ENCODE peak calls at places on chromosomes 2 and 18, in eight cellular contexts. G, T, O, F, Z, W, R and V are unnamed samples.

GRCh38 chr18:33761363-33761762 is 183.3 kb downstream of the ASXL3 start:
- DNase-seq in F (peak), T (no peak), W (no peak), Z (no peak), G (no peak), R (no peak), O (peak), V (no peak)

GRCh38 chr2:24259316-24259715 is 84.5 kb downstream of the FAM228A start:
- DNase-seq in G (no peak), Z (no peak), O (no peak), T (no peak), F (no peak), W (no peak), R (no peak), V (no peak)

GRCh38 chr2:96404446-96405373 is 69.1 kb downstream of the NCAPH start:
- DNase-seq in F (no peak), G (no peak), R (no peak), O (peak), Z (no peak), W (no peak), T (no peak), V (no peak)

GRCh38 chr18:76972838-76973237 is 150.5 kb downstream of the ZNF236 start:
- DNase-seq in T (no peak), Z (no peak), O (no peak), W (no peak), F (no peak), R (no peak), G (no peak), V (no peak)

GRCh38 chr18:46809145-46809544 is 52.3 kb upstream of the ST8SIA5 start:
- DNase-seq in Z (no peak), W (no peak), G (no peak), F (no peak), T (no peak), O (no peak), R (no peak), V (no peak)

GRCh38 chr2:185402474-185402873 is 336.1 kb upstream of the FSIP2 start:
- DNase-seq in W (no peak), T (no peak), G (no peak), R (no peak), O (no peak), Z (no peak), F (no peak), V (no peak)

GRCh38 chr2:124678043-124678442 is 653.0 kb downstream of the CNTNAP5 start:
- DNase-seq in W (peak), G (no peak), R (no peak), Z (no peak), T (no peak), F (no peak), O (no peak), V (no peak)

GRCh38 chr18:9436176-9436575 is 39.1 kb upstream of the RALBP1 start:
- DNase-seq in G (no peak), O (no peak), R (no peak), T (no peak), Z (no peak), W (no peak), F (no peak), V (no peak)

GRCh38 chr2:207847807-207848544 is 78.3 kb upstream of the FZD5 start:
- DNase-seq in G (no peak), O (peak), Z (no peak), W (peak), T (no peak), F (no peak), R (peak), V (no peak)

GRCh38 chr2:68536000-68536399 is 68.6 kb downstream of the APLF start:
- DNase-seq in W (no peak), O (no peak), G (no peak), R (no peak), F (no peak), Z (peak), T (no peak), V (no peak)

GRCh38 chr2:217919781-217920351 is 82.9 kb downstream of the TNS1 start:
- DNase-seq in G (no peak), T (no peak), W (peak), O (peak), F (peak), Z (no peak), R (peak), V (no peak)

GRCh38 chr18:79360933-79361332 is 34.8 kb upstream of the NFATC1 start:
- DNase-seq in Z (no peak), R (no peak), F (no peak), T (no peak), G (no peak), W (no peak), O (no peak), V (no peak)

GRCh38 chr18:8175486-8176061 is 433.7 kb upstream of the RAB12 start:
- DNase-seq in R (no peak), Z (no peak), W (no peak), T (no peak), G (no peak), O (no peak), F (no peak), V (no peak)

GRCh38 chr2:189933041-189933440 is 129.5 kb downstream of the MSTN start:
- DNase-seq in O (no peak), Z (no peak), W (no peak), F (no peak), R (no peak), T (no peak), G (no peak), V (no peak)

GRCh38 chr2:100291152-100291970 is 30.9 kb downstream of the LONRF2 start:
- DNase-seq in T (peak), G (peak), O (peak), R (peak), Z (peak), F (peak), W (peak), V (peak)

GRCh38 chr2:43180901-43181300 is 45.5 kb downstream of the ZFP36L2 start:
- DNase-seq in Z (no peak), O (no peak), R (no peak), T (no peak), W (no peak), G (no peak), F (no peak), V (no peak)

GRCh38 chr2:71684226-71685072 is 231.1 kb downstream of the DYSF start:
- DNase-seq in G (no peak), T (no peak), F (no peak), O (no peak), Z (no peak), R (no peak), W (no peak), V (no peak)

GRCh38 chr2:46778516-46778915 is 137.1 kb downstream of the MCFD2 start:
- DNase-seq in F (no peak), R (no peak), G (no peak), O (no peak), T (no peak), Z (no peak), W (no peak), V (no peak)

GRCh38 chr2:54772531-54772930 is 49.1 kb downstream of the EML6 start:
- DNase-seq in F (no peak), O (peak), G (no peak), Z (no peak), R (peak), W (no peak), T (no peak), V (no peak)

GRCh38 chr2:150127995-150128394 is 359.5 kb downstream of the RND3 start:
- DNase-seq in G (no peak), Z (no peak), W (no peak), R (peak), T (no peak), F (peak), O (peak), V (no peak)

GRCh38 chr18:73879771-73880170 is 267.9 kb downstream of the FBXO15 start:
- DNase-seq in F (no peak), W (no peak), R (peak), G (no peak), Z (no peak), T (no peak), O (no peak), V (no peak)

GRCh38 chr2:29250977-29251376 is 135.8 kb downstream of the CLIP4 start:
- DNase-seq in T (no peak), G (no peak), R (no peak), F (no peak), O (no peak), W (no peak), Z (no peak), V (no peak)

GRCh38 chr18:770583-770961 is 41.5 kb downstream of the YES1 start:
- DNase-seq in Z (no peak), F (no peak), T (no peak), O (no peak), G (no peak), R (no peak), W (no peak), V (no peak)

GRCh38 chr2:37389984-37390765 is 45.7 kb downstream of the QPCT start:
- DNase-seq in Z (peak), O (peak), F (peak), W (peak), T (peak), R (peak), G (no peak), V (peak)

GRCh38 chr18:56233595-56233994 is 404.8 kb downstream of the TXNL1 start:
- DNase-seq in O (peak), F (peak), R (peak), T (no peak), W (no peak), G (peak), Z (no peak), V (no peak)